ENCODE peak calls at places on chromosomes 5 and 9, in eight cellular contexts. B is H1; T is A549; V is spleen; L is colonic mucosa; C is CD8-positive, alpha-beta memory T cell; Z is transverse colon; R is heart right ventricle. X is an unnamed sample.

GRCh38 chr9:125839322-125839721 is 92.1 kb downstream of the PBX3 start:
- DNase-seq in L (no peak), Z (no peak), R (no peak), B (no peak), V (no peak), C (no peak), T (no peak), X (no peak)

GRCh38 chr5:83474170-83474796 is 2.7 kb downstream of the VCAN start:
- DNase-seq in L (peak; percentile 61), Z (peak; percentile 63), R (peak; percentile 85), B (peak; percentile 94), V (peak; percentile 82), T (peak; percentile 85), C (no peak), X (peak; percentile 73)

GRCh38 chr9:93346240-93347112 is 105.0 kb upstream of the FAM120A start:
- DNase-seq in L (no peak), B (no peak), T (no peak), Z (no peak), V (no peak), R (peak; percentile 25), C (no peak), X (peak; percentile 47)

GRCh38 chr9:111362526-111362925 is 32.5 kb upstream of the OR2K2 start:
- DNase-seq in Z (no peak), T (no peak), V (no peak), C (no peak), R (no peak), B (no peak), L (no peak), X (no peak)

GRCh38 chr5:127550652-127551409 is 33.4 kb downstream of the PRRC1 start:
- DNase-seq in Z (no peak), V (no peak), L (no peak), T (no peak), R (no peak), C (no peak), B (no peak), X (no peak)

GRCh38 chr5:33439905-33440481 is 772 bp upstream of the TARS1 start:
- DNase-seq in Z (no peak), T (no peak), V (no peak), R (no peak), C (no peak), L (no peak), B (no peak), X (no peak)

GRCh38 chr5:140821375-140822280 is at the start of gene PCDHA5:
- DNase-seq in Z (no peak), L (no peak), C (no peak), B (no peak), T (peak; percentile 73), V (no peak), R (no peak), X (no peak)

GRCh38 chr5:107330903-107331302 is 339.8 kb downstream of the EFNA5 start:
- DNase-seq in V (no peak), Z (no peak), R (no peak), L (no peak), C (no peak), B (no peak), T (no peak), X (no peak)

GRCh38 chr9:18587988-18588387 is 114.0 kb downstream of the ADAMTSL1 start:
- DNase-seq in C (no peak), B (no peak), V (no peak), Z (no peak), T (no peak), R (no peak), L (no peak), X (no peak)

DNA sequence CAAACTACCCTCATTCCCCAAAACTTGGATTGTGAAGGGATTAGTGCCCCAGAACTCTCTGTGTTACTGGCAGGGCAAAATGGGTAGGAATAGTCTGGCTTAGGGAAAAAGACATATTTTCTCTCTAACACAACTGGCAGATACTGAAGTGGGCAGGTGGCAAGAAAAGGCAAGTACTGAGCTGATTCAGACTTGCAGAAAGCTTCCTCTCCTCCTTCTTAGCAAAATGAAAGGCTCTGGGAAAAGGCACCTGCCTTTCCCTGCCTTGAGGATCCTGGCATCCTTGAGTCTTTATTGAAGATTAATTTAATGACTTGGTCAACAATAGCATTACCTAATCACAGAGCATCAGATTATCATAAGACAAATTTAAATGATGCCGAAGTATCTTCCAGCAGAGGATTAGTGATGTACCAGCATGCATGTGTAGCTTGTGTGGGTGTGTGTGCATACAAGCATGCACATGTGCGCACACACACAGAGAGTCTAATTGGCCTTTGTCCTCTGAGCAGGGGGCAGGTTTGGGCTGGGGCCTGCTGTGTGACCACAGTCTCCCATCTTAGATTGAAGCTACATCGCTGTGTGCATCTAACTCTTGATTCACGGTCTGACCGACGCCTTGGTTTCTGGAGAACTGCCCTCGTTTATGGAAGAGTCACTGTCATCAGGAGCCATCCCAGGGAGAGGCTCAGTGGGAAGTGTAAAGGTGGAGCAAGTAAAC is 294.8 kb downstream of the AOPEP start:
- DNase-seq in L (no peak), R (no peak), V (no peak), C (no peak), B (no peak), T (no peak), Z (no peak), X (no peak)
- H3K4me3 ChIP-seq in L (no peak overlapping the region), R (no peak overlapping the region), V (no peak overlapping the region), C (no peak overlapping the region), B (no peak overlapping the region), T (peak overlapping the region; percentile 0), Z (no peak overlapping the region), X (no peak overlapping the region)

GRCh38 chr9:72983056-72983455 is 30.2 kb upstream of the ALDH1A1 start:
- DNase-seq in C (no peak), B (no peak), V (no peak), R (no peak), T (peak; percentile 87), L (no peak), Z (no peak), X (no peak)

GRCh38 chr9:72982161-72982799 is 29.4 kb upstream of the ALDH1A1 start:
- DNase-seq in T (peak; percentile 76), B (no peak), R (no peak), V (no peak), Z (no peak), L (no peak), C (no peak), X (no peak)

GRCh38 chr9:72980600-72981265 is 27.9 kb upstream of the ALDH1A1 start:
- DNase-seq in V (no peak), C (no peak), R (no peak), Z (no peak), B (no peak), L (no peak), T (no peak), X (no peak)

GRCh38 chr9:72980183-72980582 is 27.3 kb upstream of the ALDH1A1 start:
- DNase-seq in L (no peak), Z (no peak), C (no peak), B (no peak), R (no peak), V (no peak), T (no peak), X (no peak)

GRCh38 chr9:72981433-72981832 is 28.6 kb upstream of the ALDH1A1 start:
- DNase-seq in C (no peak), V (no peak), Z (no peak), T (no peak), B (no peak), R (no peak), L (no peak), X (no peak)
- H3K4me1 ChIP-seq in C (no peaks in the 10 kb centered on the region), V (no peaks in the 10 kb centered on the region), Z (peaks cover 36% of the 10 kb centered on the region), T (peaks cover 94% of the 10 kb centered on the region), B (no peaks in the 10 kb centered on the region), R (no peaks in the 10 kb centered on the region), L (no peaks in the 10 kb centered on the region), X (peaks cover 17% of the 10 kb centered on the region)

GRCh38 chr5:54361683-54362411 is 51.5 kb upstream of the ARL15 start:
- DNase-seq in R (peak; percentile 46), C (no peak), T (no peak), L (no peak), V (no peak), B (no peak), Z (peak; percentile 10), X (no peak)
- H3K4me3 ChIP-seq in R (no peak overlapping the region), C (no peak overlapping the region), T (no peak overlapping the region), L (no peak overlapping the region), V (no peak overlapping the region), B (no peak overlapping the region), Z (no peak overlapping the region), X (no peak overlapping the region)

GRCh38 chr9:35370241-35370640 is 119.7 kb upstream of the RUSC2 start:
- DNase-seq in T (no peak), Z (no peak), V (no peak), L (no peak), R (no peak), C (no peak), B (no peak), X (no peak)

GRCh38 chr9:35374910-35375309 is 115.0 kb upstream of the RUSC2 start:
- DNase-seq in T (no peak), Z (no peak), C (no peak), L (no peak), R (no peak), B (no peak), V (no peak), X (no peak)

GRCh38 chr9:35380016-35380415 is 109.9 kb upstream of the RUSC2 start:
- DNase-seq in R (no peak), C (no peak), T (no peak), V (no peak), L (no peak), B (no peak), Z (no peak), X (no peak)

DNA sequence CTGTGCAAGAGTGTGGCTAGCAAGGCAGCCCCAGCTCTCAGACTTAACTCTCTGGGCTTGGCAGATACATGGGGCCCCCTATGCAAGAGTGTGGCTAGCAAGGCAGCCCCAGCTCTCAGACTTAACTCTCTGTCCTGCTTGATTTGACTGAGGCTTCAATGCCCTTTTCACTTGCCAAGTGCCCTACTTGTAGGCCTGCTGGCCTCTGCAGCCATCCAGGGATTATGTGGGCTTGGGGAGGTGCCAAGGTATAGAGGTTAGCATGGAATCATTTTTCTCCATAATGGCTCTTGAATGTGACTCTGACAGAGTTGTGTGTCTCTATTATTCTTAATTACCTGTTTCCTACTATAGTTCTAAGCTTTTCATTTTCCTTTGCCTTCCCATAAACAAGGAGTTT is 115.5 kb upstream of the RUSC2 start:
- DNase-seq in C (no peak), T (no peak), V (no peak), L (no peak), B (no peak), Z (no peak), R (no peak), X (no peak)
- H3K4me1 ChIP-seq in C (no peaks in the 10 kb centered on the region), T (no peaks in the 10 kb centered on the region), V (no peaks in the 10 kb centered on the region), L (no peaks in the 10 kb centered on the region), B (no peaks in the 10 kb centered on the region), Z (no peaks in the 10 kb centered on the region), R (peaks cover 10% of the 10 kb centered on the region), X (no peaks in the 10 kb centered on the region)

GRCh38 chr9:133202145-133202513 is 6.9 kb downstream of the OBP2B start:
- DNase-seq in L (no peak), C (no peak), Z (no peak), T (no peak), V (peak; percentile 41), B (no peak), R (no peak), X (no peak)

GRCh38 chr9:133201424-133202144 is 7.5 kb downstream of the OBP2B start:
- DNase-seq in V (peak; percentile 61), Z (no peak), R (no peak), L (no peak), T (no peak), C (no peak), B (no peak), X (no peak)

GRCh38 chr9:133200631-133201030 is 8.4 kb downstream of the OBP2B start:
- DNase-seq in Z (no peak), L (no peak), B (no peak), R (no peak), C (no peak), T (no peak), V (peak; percentile 55), X (no peak)

GRCh38 chr9:133202688-133203453 is 6.2 kb downstream of the OBP2B start:
- DNase-seq in T (no peak), C (no peak), B (no peak), Z (no peak), V (peak; percentile 28), R (no peak), L (no peak), X (no peak)

GRCh38 chr9:133199648-133200321 is 9.3 kb downstream of the OBP2B start:
- DNase-seq in B (no peak), V (peak; percentile 81), T (no peak), C (no peak), L (peak; percentile 41), Z (peak; percentile 31), R (peak; percentile 40), X (peak; percentile 67)
- H3K4me3 ChIP-seq in B (no peak overlapping the region), V (peak overlapping the region; percentile 14), T (no peak overlapping the region), C (no peak overlapping the region), L (peak overlapping the region; percentile 30), Z (peak overlapping the region; percentile 11), R (peak overlapping the region; percentile 14), X (no peak overlapping the region)

X was measured in mucosa of descending colon.